ENCODE peak calls at places on chromosomes 4 and X, in nine cellular contexts. Z, M, A, I, F, B, D, Q and W are unnamed samples.

GRCh38 chr4:7957113-7957656 is 17.5 kb upstream of the AFAP1 start:
- DNase-seq in F (no peak), Q (no peak), Z (no peak), M (no peak), A (no peak), D (no peak), I (no peak), B (no peak), W (no peak)

GRCh38 chrX:71911731-71912050 is 1.0 kb downstream of the NHSL2 start:
- DNase-seq in B (no peak), M (no peak), D (no peak), A (no peak), Z (no peak), F (no peak), Q (no peak), I (no peak), W (no peak)

GRCh38 chr4:128825226-128825625 is 15.7 kb downstream of the JADE1 start:
- DNase-seq in F (no peak), Z (peak; percentile 44), D (no peak), I (no peak), M (no peak), B (no peak), Q (no peak), A (no peak), W (no peak)

GRCh38 chrX:32024072-32024471 is 952.2 kb upstream of the FTHL17 start:
- DNase-seq in F (no peak), I (no peak), Z (no peak), D (no peak), B (no peak), Q (no peak), M (no peak), A (no peak), W (no peak)

GRCh38 chr4:173301518-173302201 is 32.5 kb downstream of the HMGB2 start:
- DNase-seq in A (peak; percentile 19), B (no peak), Z (peak; percentile 48), Q (no peak), F (no peak), M (peak; percentile 55), D (no peak), I (no peak), W (peak; percentile 35)

GRCh38 chr4:27217261-27217769 is 356.7 kb downstream of the STIM2 start:
- DNase-seq in A (no peak), F (no peak), Z (peak; percentile 84), B (no peak), I (no peak), Q (no peak), M (no peak), D (no peak), W (peak; percentile 43)

GRCh38 chr4:53852343-53852742 is 212.1 kb downstream of the CHIC2 start:
- DNase-seq in M (no peak), Q (no peak), I (no peak), A (no peak), D (no peak), Z (peak; percentile 32), B (no peak), F (no peak), W (peak; percentile 73)

GRCh38 chrX:77451041-77451440 is 3.9 kb downstream of the FGF16 start:
- DNase-seq in D (no peak), F (no peak), I (no peak), A (no peak), Z (peak; percentile 64), B (no peak), M (no peak), Q (no peak), W (peak; percentile 50)

GRCh38 chr4:35166437-35166836 is 1077.9 kb downstream of the ARAP2 start:
- DNase-seq in D (no peak), Z (no peak), I (no peak), B (no peak), Q (no peak), A (no peak), M (no peak), F (no peak), W (no peak)

GRCh38 chr4:7779194-7779768 is 160.4 kb downstream of the AFAP1 start:
- DNase-seq in Z (peak; percentile 53), A (no peak), D (peak; percentile 35), F (no peak), M (no peak), B (no peak), I (no peak), Q (no peak), W (peak; percentile 62)

GRCh38 chrX:128396601-128397000 is 344.4 kb upstream of the ACTRT1 start:
- DNase-seq in B (no peak), A (no peak), Z (no peak), Q (no peak), D (no peak), I (no peak), M (no peak), F (no peak), W (no peak)

GRCh38 chr4:71290481-71290880 is 48.3 kb upstream of the SLC4A4 start:
- DNase-seq in Q (no peak), M (no peak), Z (peak; percentile 38), I (no peak), D (no peak), A (no peak), B (no peak), F (no peak), W (peak; percentile 13)

DNA sequence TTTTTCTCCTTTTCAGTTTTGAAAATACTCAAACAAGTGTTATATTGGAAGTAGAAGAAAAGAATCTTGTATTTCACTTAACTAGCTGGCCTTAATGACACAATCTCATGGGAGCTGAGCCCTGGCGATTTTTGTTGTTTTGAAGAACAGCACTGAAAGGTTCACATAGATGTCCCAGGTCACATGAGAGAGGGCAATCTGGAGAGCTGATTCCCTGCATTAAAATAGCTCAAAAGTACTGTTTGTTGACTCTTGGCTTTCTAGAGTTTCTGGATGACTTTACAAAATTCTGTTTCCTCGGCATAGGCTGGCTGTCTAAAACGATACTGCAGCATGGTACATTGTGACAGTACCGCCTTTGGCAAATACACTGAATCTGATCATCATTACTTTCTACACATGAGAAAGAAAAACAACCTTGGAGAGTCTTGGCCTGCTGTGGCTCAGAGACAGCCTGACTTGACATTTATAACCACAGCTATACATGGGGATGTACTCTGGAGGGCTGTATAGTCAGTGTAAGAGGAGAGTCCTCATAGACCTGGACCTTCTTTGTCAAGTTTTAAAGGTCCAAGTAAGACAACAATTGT is 119.8 kb upstream of the PDLIM3 start:
- DNase-seq in A (no peak), D (no peak), B (no peak), F (no peak), Q (no peak), M (no peak), Z (no peak), I (no peak), W (no peak)
- H3K4me3 ChIP-seq in A (no peak overlapping the region), D (peak overlapping the region; percentile 67), B (no peak overlapping the region), F (no peak overlapping the region), Q (peak overlapping the region; percentile 41), M (no peak overlapping the region), Z (no peak overlapping the region), I (no peak overlapping the region), W (no peak overlapping the region)

GRCh38 chrX:129739591-129739990 is 812 bp downstream of the XPNPEP2 start:
- DNase-seq in F (no peak), Q (no peak), B (no peak), I (no peak), A (no peak), M (no peak), Z (no peak), D (no peak), W (no peak)

GRCh38 chrX:129738466-129739308 is at the start of gene XPNPEP2:
- DNase-seq in Z (no peak), A (no peak), M (no peak), D (no peak), I (no peak), F (no peak), B (no peak), Q (no peak), W (peak; percentile 67)

GRCh38 chrX:129741880-129742758 is 3.3 kb downstream of the XPNPEP2 start:
- DNase-seq in M (no peak), B (no peak), I (no peak), Z (no peak), A (no peak), D (no peak), Q (no peak), F (no peak), W (no peak)

GRCh38 chrX:129736491-129736890 is 2.3 kb upstream of the XPNPEP2 start:
- DNase-seq in B (no peak), M (no peak), I (no peak), D (no peak), F (no peak), A (no peak), Z (no peak), Q (no peak), W (no peak)

DNA sequence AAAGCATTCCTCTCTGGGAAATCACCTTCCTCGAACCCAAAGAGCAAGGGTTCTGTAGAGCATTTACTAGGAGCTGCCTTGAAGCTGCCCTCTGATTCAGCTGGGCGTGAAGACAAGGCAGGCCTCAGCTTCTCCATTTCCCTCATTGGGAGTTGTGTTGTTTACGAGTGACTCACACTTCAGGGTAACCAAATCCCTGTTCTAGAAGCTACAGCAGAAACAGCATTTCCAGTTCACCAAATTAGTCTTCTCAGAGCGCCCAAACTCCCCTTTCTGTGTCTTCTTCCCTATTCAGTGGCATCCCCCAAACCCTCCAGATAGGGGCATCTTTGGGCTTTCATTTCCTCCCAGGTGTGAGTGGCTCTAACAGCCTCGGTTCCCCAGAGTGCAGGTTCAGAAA is 858 bp upstream of the XPNPEP2 start:
- DNase-seq in Q (peak; percentile 66), F (no peak), Z (peak; percentile 35), B (no peak), D (no peak), M (no peak), I (no peak), A (no peak), W (peak; percentile 42)
- H3K4me3 ChIP-seq in Q (no peak overlapping the region), F (no peak overlapping the region), Z (no peak overlapping the region), B (no peak overlapping the region), D (no peak overlapping the region), M (no peak overlapping the region), I (no peak overlapping the region), A (no peak overlapping the region), W (no peak overlapping the region)

DNA sequence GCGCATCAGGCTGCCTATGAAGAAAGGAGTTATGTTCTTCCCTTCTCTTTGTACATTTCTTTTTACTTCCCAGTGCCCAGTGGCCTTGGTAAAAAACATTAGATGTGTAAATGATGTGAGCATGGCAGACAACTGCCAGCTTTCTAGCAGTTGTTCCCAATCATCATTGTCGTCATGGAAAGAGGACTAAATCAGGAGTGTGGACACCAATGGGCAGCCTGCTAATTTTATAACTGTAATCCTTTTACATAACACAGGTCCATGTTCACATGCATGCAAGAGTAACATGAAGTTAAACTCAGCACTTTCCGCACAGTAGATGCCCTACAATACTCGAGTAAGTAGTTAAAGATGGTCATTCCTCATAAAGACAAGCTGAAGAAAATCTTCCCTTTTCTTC is 23.3 kb upstream of the G3BP2 start:
- DNase-seq in M (no peak), F (no peak), A (no peak), B (no peak), I (no peak), D (no peak), Z (no peak), Q (no peak), W (no peak)
- H3K4me3 ChIP-seq in M (no peak overlapping the region), F (no peak overlapping the region), A (no peak overlapping the region), B (no peak overlapping the region), I (no peak overlapping the region), D (no peak overlapping the region), Z (no peak overlapping the region), Q (no peak overlapping the region), W (no peak overlapping the region)

DNA sequence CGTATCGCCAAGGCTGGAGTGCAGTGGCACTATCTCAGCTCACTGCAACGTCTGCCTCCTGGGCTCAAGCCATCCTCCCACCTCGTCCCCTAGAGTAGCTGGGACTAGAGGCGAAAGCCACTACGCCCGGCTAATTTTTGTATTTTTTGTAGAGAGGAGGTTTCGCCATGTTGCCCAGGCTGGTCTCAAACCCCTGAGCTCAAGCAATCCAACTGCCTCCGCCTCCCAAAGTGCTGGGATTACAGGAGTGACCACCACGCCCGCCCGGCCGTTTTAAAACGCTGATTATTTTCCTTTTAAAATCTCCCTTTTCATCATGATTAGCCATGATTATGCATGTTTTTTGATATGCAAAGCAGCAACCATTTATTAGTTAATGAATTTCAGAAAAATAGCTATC is 2.2 kb downstream of the N4BP2 start:
- DNase-seq in I (no peak), D (no peak), Z (no peak), A (no peak), M (no peak), B (no peak), Q (no peak), F (peak; percentile 12), W (no peak)
- H3K4me3 ChIP-seq in I (no peak overlapping the region), D (no peak overlapping the region), Z (no peak overlapping the region), A (no peak overlapping the region), M (no peak overlapping the region), B (peak overlapping the region; percentile 63), Q (no peak overlapping the region), F (peak overlapping the region; percentile 53), W (peak overlapping the region; percentile 3)